ENCODE peak calls at places on chromosomes 4 and X, in ten cellular contexts. One of them, this sample, is unnamed.

GRCh38 chr4:53702334-53703266 is 111.3 kb upstream of the LNX1 start:
- DNase-seq in NCI-H2029 treated with DMSO at 0.1 percent for 48 hours: peak
- DNase-seq in stimulated activated CD8-positive, alpha-beta memory T cell treated with anti-CD3 and anti-CD28 coated beads, Interleukin-2, amount 100 ng/mL, for 1 hour: no peak
- DNase-seq in NCI-H774: peak
- DNase-seq in hypothalamus: peak
- DNase-seq in aorta: peak
- DNase-seq in AG04450: no peak
- DNase-seq in natural killer cell: no peak
- DNase-seq in cardiac muscle cell: peak
- DNase-seq in MM.1S: peak
- DNase-seq in this sample: peak

GRCh38 chrX:46865281-46865680 is 28.4 kb downstream of the RP2 start:
- DNase-seq in NCI-H2029 treated with DMSO at 0.1 percent for 48 hours: no peak
- DNase-seq in stimulated activated CD8-positive, alpha-beta memory T cell treated with anti-CD3 and anti-CD28 coated beads, Interleukin-2, amount 100 ng/mL, for 1 hour: no peak
- DNase-seq in NCI-H774: no peak
- DNase-seq in hypothalamus: no peak
- DNase-seq in aorta: no peak
- DNase-seq in AG04450: peak
- DNase-seq in natural killer cell: no peak
- DNase-seq in cardiac muscle cell: peak
- DNase-seq in MM.1S: no peak
- DNase-seq in this sample: no peak

GRCh38 chr4:138658518-138658917 is 357.1 kb upstream of the NOCT start:
- DNase-seq in NCI-H2029 treated with DMSO at 0.1 percent for 48 hours: no peak
- DNase-seq in stimulated activated CD8-positive, alpha-beta memory T cell treated with anti-CD3 and anti-CD28 coated beads, Interleukin-2, amount 100 ng/mL, for 1 hour: no peak
- DNase-seq in NCI-H774: no peak
- DNase-seq in hypothalamus: no peak
- DNase-seq in aorta: no peak
- DNase-seq in AG04450: no peak
- DNase-seq in natural killer cell: no peak
- DNase-seq in cardiac muscle cell: no peak
- DNase-seq in MM.1S: no peak
- DNase-seq in this sample: no peak

GRCh38 chrX:153582896-153583295 is 16.0 kb downstream of the CCNQ start:
- DNase-seq in NCI-H2029 treated with DMSO at 0.1 percent for 48 hours: no peak
- DNase-seq in stimulated activated CD8-positive, alpha-beta memory T cell treated with anti-CD3 and anti-CD28 coated beads, Interleukin-2, amount 100 ng/mL, for 1 hour: no peak
- DNase-seq in NCI-H774: no peak
- DNase-seq in hypothalamus: no peak
- DNase-seq in aorta: no peak
- DNase-seq in AG04450: no peak
- DNase-seq in natural killer cell: peak
- DNase-seq in cardiac muscle cell: peak
- DNase-seq in MM.1S: peak
- DNase-seq in this sample: peak

GRCh38 chr4:84865600-84865999 is 100.9 kb downstream of the WDFY3 start:
- DNase-seq in NCI-H2029 treated with DMSO at 0.1 percent for 48 hours: no peak
- DNase-seq in stimulated activated CD8-positive, alpha-beta memory T cell treated with anti-CD3 and anti-CD28 coated beads, Interleukin-2, amount 100 ng/mL, for 1 hour: no peak
- DNase-seq in NCI-H774: no peak
- DNase-seq in hypothalamus: no peak
- DNase-seq in aorta: no peak
- DNase-seq in AG04450: no peak
- DNase-seq in natural killer cell: no peak
- DNase-seq in cardiac muscle cell: no peak
- DNase-seq in MM.1S: no peak
- DNase-seq in this sample: no peak

GRCh38 chrX:9316096-9316495 is 148.8 kb upstream of the TBL1X start:
- DNase-seq in NCI-H2029 treated with DMSO at 0.1 percent for 48 hours: no peak
- DNase-seq in stimulated activated CD8-positive, alpha-beta memory T cell treated with anti-CD3 and anti-CD28 coated beads, Interleukin-2, amount 100 ng/mL, for 1 hour: no peak
- DNase-seq in NCI-H774: no peak
- DNase-seq in hypothalamus: no peak
- DNase-seq in aorta: no peak
- DNase-seq in AG04450: no peak
- DNase-seq in natural killer cell: no peak
- DNase-seq in cardiac muscle cell: no peak
- DNase-seq in MM.1S: no peak
- DNase-seq in this sample: no peak

GRCh38 chr4:143348233-143349077 is 11.8 kb downstream of the GAB1 start:
- DNase-seq in NCI-H2029 treated with DMSO at 0.1 percent for 48 hours: no peak
- DNase-seq in stimulated activated CD8-positive, alpha-beta memory T cell treated with anti-CD3 and anti-CD28 coated beads, Interleukin-2, amount 100 ng/mL, for 1 hour: no peak
- DNase-seq in NCI-H774: no peak
- DNase-seq in hypothalamus: no peak
- DNase-seq in aorta: no peak
- DNase-seq in AG04450: no peak
- DNase-seq in natural killer cell: no peak
- DNase-seq in cardiac muscle cell: no peak
- DNase-seq in MM.1S: no peak
- DNase-seq in this sample: no peak

GRCh38 chr4:93475730-93476129 is 352.8 kb upstream of the ATOH1 start:
- DNase-seq in NCI-H2029 treated with DMSO at 0.1 percent for 48 hours: no peak
- DNase-seq in stimulated activated CD8-positive, alpha-beta memory T cell treated with anti-CD3 and anti-CD28 coated beads, Interleukin-2, amount 100 ng/mL, for 1 hour: no peak
- DNase-seq in NCI-H774: no peak
- DNase-seq in hypothalamus: no peak
- DNase-seq in aorta: no peak
- DNase-seq in AG04450: no peak
- DNase-seq in natural killer cell: no peak
- DNase-seq in cardiac muscle cell: no peak
- DNase-seq in MM.1S: no peak
- DNase-seq in this sample: no peak

GRCh38 chr4:80897537-80898303 is 132.8 kb upstream of the BMP3 start:
- DNase-seq in NCI-H2029 treated with DMSO at 0.1 percent for 48 hours: no peak
- DNase-seq in stimulated activated CD8-positive, alpha-beta memory T cell treated with anti-CD3 and anti-CD28 coated beads, Interleukin-2, amount 100 ng/mL, for 1 hour: no peak
- DNase-seq in NCI-H774: no peak
- DNase-seq in hypothalamus: no peak
- DNase-seq in aorta: no peak
- DNase-seq in AG04450: no peak
- DNase-seq in natural killer cell: no peak
- DNase-seq in cardiac muscle cell: no peak
- DNase-seq in MM.1S: peak
- DNase-seq in this sample: no peak

GRCh38 chr4:126794363-126794762 is 838.4 kb upstream of the INTU start:
- DNase-seq in NCI-H2029 treated with DMSO at 0.1 percent for 48 hours: no peak
- DNase-seq in stimulated activated CD8-positive, alpha-beta memory T cell treated with anti-CD3 and anti-CD28 coated beads, Interleukin-2, amount 100 ng/mL, for 1 hour: no peak
- DNase-seq in NCI-H774: no peak
- DNase-seq in hypothalamus: no peak
- DNase-seq in aorta: no peak
- DNase-seq in AG04450: no peak
- DNase-seq in natural killer cell: no peak
- DNase-seq in cardiac muscle cell: peak
- DNase-seq in MM.1S: no peak
- DNase-seq in this sample: no peak

GRCh38 chr4:126267689-126268088 is 952.9 kb downstream of the FAT4 start:
- DNase-seq in NCI-H2029 treated with DMSO at 0.1 percent for 48 hours: no peak
- DNase-seq in stimulated activated CD8-positive, alpha-beta memory T cell treated with anti-CD3 and anti-CD28 coated beads, Interleukin-2, amount 100 ng/mL, for 1 hour: no peak
- DNase-seq in NCI-H774: no peak
- DNase-seq in hypothalamus: no peak
- DNase-seq in aorta: no peak
- DNase-seq in AG04450: no peak
- DNase-seq in natural killer cell: no peak
- DNase-seq in cardiac muscle cell: peak
- DNase-seq in MM.1S: no peak
- DNase-seq in this sample: no peak

GRCh38 chr4:49036528-49036927 is 50.5 kb downstream of the CWH43 start:
- DNase-seq in NCI-H2029 treated with DMSO at 0.1 percent for 48 hours: no peak
- DNase-seq in stimulated activated CD8-positive, alpha-beta memory T cell treated with anti-CD3 and anti-CD28 coated beads, Interleukin-2, amount 100 ng/mL, for 1 hour: no peak
- DNase-seq in NCI-H774: no peak
- DNase-seq in hypothalamus: no peak
- DNase-seq in aorta: no peak
- DNase-seq in AG04450: no peak
- DNase-seq in natural killer cell: no peak
- DNase-seq in cardiac muscle cell: no peak
- DNase-seq in MM.1S: no peak
- DNase-seq in this sample: no peak

GRCh38 chrX:130696542-130696941 is 206.5 kb downstream of the ENOX2 start:
- DNase-seq in NCI-H2029 treated with DMSO at 0.1 percent for 48 hours: no peak
- DNase-seq in stimulated activated CD8-positive, alpha-beta memory T cell treated with anti-CD3 and anti-CD28 coated beads, Interleukin-2, amount 100 ng/mL, for 1 hour: no peak
- DNase-seq in NCI-H774: no peak
- DNase-seq in hypothalamus: no peak
- DNase-seq in aorta: no peak
- DNase-seq in AG04450: no peak
- DNase-seq in natural killer cell: no peak
- DNase-seq in cardiac muscle cell: no peak
- DNase-seq in MM.1S: no peak
- DNase-seq in this sample: no peak

GRCh38 chr4:152408514-152409327 is 127.2 kb downstream of the FBXW7 start:
- DNase-seq in NCI-H2029 treated with DMSO at 0.1 percent for 48 hours: peak
- DNase-seq in stimulated activated CD8-positive, alpha-beta memory T cell treated with anti-CD3 and anti-CD28 coated beads, Interleukin-2, amount 100 ng/mL, for 1 hour: no peak
- DNase-seq in NCI-H774: peak
- DNase-seq in hypothalamus: no peak
- DNase-seq in aorta: no peak
- DNase-seq in AG04450: no peak
- DNase-seq in natural killer cell: no peak
- DNase-seq in cardiac muscle cell: peak
- DNase-seq in MM.1S: peak
- DNase-seq in this sample: peak

GRCh38 chr4:13597141-13597540 is 30.4 kb downstream of the BOD1L1 start:
- DNase-seq in NCI-H2029 treated with DMSO at 0.1 percent for 48 hours: no peak
- DNase-seq in stimulated activated CD8-positive, alpha-beta memory T cell treated with anti-CD3 and anti-CD28 coated beads, Interleukin-2, amount 100 ng/mL, for 1 hour: no peak
- DNase-seq in NCI-H774: no peak
- DNase-seq in hypothalamus: no peak
- DNase-seq in aorta: no peak
- DNase-seq in AG04450: no peak
- DNase-seq in natural killer cell: no peak
- DNase-seq in cardiac muscle cell: no peak
- DNase-seq in MM.1S: no peak
- DNase-seq in this sample: no peak

GRCh38 chr4:151711680-151712079 is 49.1 kb downstream of the GATB start:
- DNase-seq in NCI-H2029 treated with DMSO at 0.1 percent for 48 hours: no peak
- DNase-seq in stimulated activated CD8-positive, alpha-beta memory T cell treated with anti-CD3 and anti-CD28 coated beads, Interleukin-2, amount 100 ng/mL, for 1 hour: no peak
- DNase-seq in NCI-H774: no peak
- DNase-seq in hypothalamus: no peak
- DNase-seq in aorta: no peak
- DNase-seq in AG04450: no peak
- DNase-seq in natural killer cell: no peak
- DNase-seq in cardiac muscle cell: no peak
- DNase-seq in MM.1S: no peak
- DNase-seq in this sample: no peak

GRCh38 chrX:50971390-50971789 is 60.9 kb downstream of the BMP15 start:
- DNase-seq in NCI-H2029 treated with DMSO at 0.1 percent for 48 hours: no peak
- DNase-seq in stimulated activated CD8-positive, alpha-beta memory T cell treated with anti-CD3 and anti-CD28 coated beads, Interleukin-2, amount 100 ng/mL, for 1 hour: no peak
- DNase-seq in NCI-H774: no peak
- DNase-seq in hypothalamus: no peak
- DNase-seq in aorta: no peak
- DNase-seq in AG04450: no peak
- DNase-seq in natural killer cell: no peak
- DNase-seq in cardiac muscle cell: peak
- DNase-seq in MM.1S: no peak
- DNase-seq in this sample: no peak

GRCh38 chrX:74351760-74352159 is 47.8 kb downstream of the ZCCHC13 start:
- DNase-seq in NCI-H2029 treated with DMSO at 0.1 percent for 48 hours: no peak
- DNase-seq in stimulated activated CD8-positive, alpha-beta memory T cell treated with anti-CD3 and anti-CD28 coated beads, Interleukin-2, amount 100 ng/mL, for 1 hour: no peak
- DNase-seq in NCI-H774: no peak
- DNase-seq in hypothalamus: no peak
- DNase-seq in aorta: no peak
- DNase-seq in AG04450: no peak
- DNase-seq in natural killer cell: no peak
- DNase-seq in cardiac muscle cell: peak
- DNase-seq in MM.1S: no peak
- DNase-seq in this sample: no peak

GRCh38 chr4:53994382-53994781 is 70.0 kb downstream of the CHIC2 start:
- DNase-seq in NCI-H2029 treated with DMSO at 0.1 percent for 48 hours: no peak
- DNase-seq in stimulated activated CD8-positive, alpha-beta memory T cell treated with anti-CD3 and anti-CD28 coated beads, Interleukin-2, amount 100 ng/mL, for 1 hour: no peak
- DNase-seq in NCI-H774: no peak
- DNase-seq in hypothalamus: no peak
- DNase-seq in aorta: no peak
- DNase-seq in AG04450: no peak
- DNase-seq in natural killer cell: no peak
- DNase-seq in cardiac muscle cell: no peak
- DNase-seq in MM.1S: no peak
- DNase-seq in this sample: no peak

This sample was measured in RPMI8226.